ENCODE peak calls at places on chromosomes 7 and 10, in ten cellular contexts. N, Z, U, B, T, J, V, W, I and X are unnamed samples.

GRCh38 chr7:135964254-135964653 is 12.9 kb downstream of the MTPN start:
- DNase-seq in J (no peak), U (no peak), Z (no peak), B (no peak), V (no peak), I (no peak), W (no peak), T (no peak), N (peak; percentile 5), X (no peak)

GRCh38 chr7:149381245-149381644 is 79.6 kb downstream of the ZNF777 start:
- DNase-seq in I (peak; percentile 58), U (no peak), J (no peak), W (no peak), N (no peak), Z (no peak), B (no peak), V (no peak), T (no peak), X (no peak)

GRCh38 chr7:55074008-55074499 is 55.2 kb downstream of the EGFR start:
- DNase-seq in J (peak; percentile 78), U (peak; percentile 96), N (peak; percentile 100), Z (peak; percentile 100), W (no peak), B (peak; percentile 84), T (peak; percentile 68), V (peak; percentile 62), I (peak; percentile 23), X (no peak)

GRCh38 chr10:103967433-103968142 is 648 bp downstream of the SLK start:
- DNase-seq in V (peak; percentile 46), U (peak; percentile 48), J (peak; percentile 51), W (no peak), B (no peak), N (peak; percentile 25), T (peak; percentile 33), Z (peak; percentile 58), I (peak; percentile 13), X (no peak)

GRCh38 chr7:27185708-27186449 is 847 bp upstream of the HOXA11 start:
- DNase-seq in Z (peak; percentile 70), W (peak; percentile 66), J (peak; percentile 9), U (no peak), N (peak; percentile 15), B (no peak), V (peak; percentile 44), I (no peak), T (no peak), X (no peak)

GRCh38 chr7:100825760-100826545 is 1.4 kb downstream of the EPHB4 start:
- DNase-seq in J (peak; percentile 72), B (peak; percentile 49), N (peak; percentile 71), T (peak; percentile 61), W (no peak), Z (peak; percentile 64), U (peak; percentile 27), V (no peak), I (peak; percentile 48), X (no peak)

GRCh38 chr7:135599471-135599870 is 41.8 kb downstream of the NUP205 start:
- DNase-seq in T (no peak), U (no peak), V (no peak), I (no peak), W (no peak), J (no peak), N (no peak), B (no peak), Z (peak; percentile 47), X (no peak)

GRCh38 chr7:65938336-65938895 is 43.6 kb downstream of the GUSB start:
- DNase-seq in N (no peak), J (no peak), Z (no peak), T (no peak), W (no peak), B (no peak), U (no peak), V (no peak), I (no peak), X (no peak)

GRCh38 chr10:4034907-4035581 is 250.0 kb upstream of the KLF6 start:
- DNase-seq in B (no peak), W (no peak), T (no peak), I (no peak), N (peak; percentile 18), J (peak; percentile 58), V (no peak), Z (peak; percentile 43), U (no peak), X (no peak)

GRCh38 chr7:13898957-13899670 is 90.4 kb downstream of the ETV1 start:
- DNase-seq in N (no peak), T (no peak), W (no peak), U (no peak), Z (no peak), I (peak; percentile 65), V (peak; percentile 61), J (no peak), B (no peak), X (no peak)

GRCh38 chr7:112212516-112213036 is 6.1 kb downstream of the ZNF277 start:
- DNase-seq in W (no peak), Z (no peak), V (no peak), B (no peak), J (no peak), U (no peak), N (no peak), I (no peak), T (no peak), X (no peak)

GRCh38 chr10:75679546-75679945 is 248.1 kb downstream of the LRMDA start:
- DNase-seq in U (no peak), J (peak; percentile 20), B (no peak), N (no peak), T (no peak), I (no peak), W (no peak), V (no peak), Z (no peak), X (no peak)

GRCh38 chr7:65872776-65873581 is at the start of gene VKORC1L1:
- DNase-seq in B (peak; percentile 89), W (peak; percentile 98), T (peak; percentile 66), Z (peak; percentile 89), I (peak; percentile 98), N (peak; percentile 99), J (peak; percentile 92), U (peak; percentile 81), V (peak; percentile 76), X (peak; percentile 89)

GRCh38 chr10:62690703-62691102 is 113.8 kb upstream of the ADO start:
- DNase-seq in J (no peak), T (no peak), N (peak; percentile 13), U (no peak), Z (no peak), W (no peak), B (no peak), I (no peak), V (peak; percentile 66), X (no peak)

GRCh38 chr7:4399596-4399995 is 282.5 kb upstream of the FOXK1 start:
- DNase-seq in W (no peak), B (no peak), I (no peak), T (no peak), U (no peak), V (no peak), Z (no peak), J (no peak), N (no peak), X (no peak)

GRCh38 chr7:137774793-137775201 is 72.0 kb downstream of the DGKI start:
- DNase-seq in Z (peak; percentile 68), N (peak; percentile 54), B (peak; percentile 11), U (peak; percentile 8), T (no peak), V (no peak), J (peak; percentile 1), W (no peak), I (no peak), X (no peak)

GRCh38 chr7:27944626-27945025 is 204.7 kb downstream of the TAX1BP1 start:
- DNase-seq in N (no peak), W (no peak), Z (no peak), I (no peak), T (no peak), U (no peak), V (no peak), B (no peak), J (no peak), X (no peak)

GRCh38 chr10:100908378-100908777 is 4.4 kb upstream of the SLF2 start:
- DNase-seq in U (no peak), I (no peak), J (no peak), T (no peak), N (no peak), W (no peak), B (no peak), V (no peak), Z (no peak), X (no peak)

GRCh38 chr10:50497758-50498157 is 126.0 kb downstream of the SGMS1 start:
- DNase-seq in N (peak; percentile 46), B (peak; percentile 59), W (no peak), Z (peak; percentile 71), V (no peak), T (peak; percentile 33), U (peak; percentile 56), I (no peak), J (peak; percentile 25), X (no peak)

GRCh38 chr7:2936891-2937580 is 92.9 kb upstream of the GNA12 start:
- DNase-seq in W (peak; percentile 66), I (no peak), V (no peak), T (no peak), U (no peak), B (no peak), N (no peak), Z (no peak), J (no peak), X (no peak)

GRCh38 chr7:127816354-127817190 is 164.6 kb downstream of the SND1 start:
- DNase-seq in V (no peak), W (no peak), T (no peak), U (no peak), I (no peak), J (no peak), N (no peak), Z (no peak), B (no peak), X (no peak)

GRCh38 chr7:108135446-108136190 is 5.5 kb upstream of the LAMB4 start:
- DNase-seq in T (no peak), J (no peak), Z (no peak), W (no peak), I (no peak), V (no peak), N (no peak), B (no peak), U (no peak), X (no peak)

GRCh38 chr7:41698726-41699125 is 4.2 kb downstream of the INHBA start:
- DNase-seq in J (peak; percentile 85), I (no peak), N (no peak), U (peak; percentile 74), W (no peak), V (no peak), T (no peak), Z (peak; percentile 79), B (peak; percentile 79), X (no peak)